ENCODE peak calls at places on chromosomes 6 and 20, in six cellular contexts. H is SK-N-SH, R is Panc1, X is stomach, J is HCT116, F is HL-60. K is an unnamed sample.

GRCh38 chr6:156933201-156934053 is 156.2 kb downstream of the ARID1B start:
- DNase-seq in X (peak), R (no peak), F (no peak), H (no peak), J (no peak), K (no peak)

GRCh38 chr20:40191573-40191972 is 497.5 kb downstream of the MAFB start:
- DNase-seq in R (no peak), X (no peak), H (no peak), F (no peak), J (no peak), K (no peak)

GRCh38 chr6:89082439-89082838 is 1.9 kb downstream of the PNRC1 start:
- DNase-seq in J (no peak), F (no peak), X (no peak), H (no peak), R (no peak), K (no peak)

GRCh38 chr20:35953411-35954199 is 697 bp downstream of the SCAND1 start:
- DNase-seq in J (no peak), H (peak), F (peak), X (peak), R (no peak), K (peak)

GRCh38 chr6:3031857-3032256 is 32.2 kb downstream of the NQO2 start:
- DNase-seq in F (no peak), X (no peak), J (no peak), H (no peak), R (no peak), K (no peak)

GRCh38 chr6:169816054-169816453 is 64.6 kb downstream of the ERMARD start:
- DNase-seq in J (no peak), R (no peak), F (no peak), H (no peak), X (no peak), K (no peak)

GRCh38 chr6:139577991-139578604 is 203.7 kb upstream of the CITED2 start:
- DNase-seq in X (no peak), J (no peak), H (no peak), R (no peak), F (no peak), K (no peak)

GRCh38 chr6:33383427-33384185 is 8.0 kb upstream of the KIFC1 start:
- DNase-seq in R (no peak), F (no peak), H (no peak), X (no peak), J (no peak), K (no peak)

GRCh38 chr20:56748476-56749377 is 119.6 kb downstream of the TFAP2C start:
- DNase-seq in R (no peak), X (no peak), F (no peak), H (no peak), J (no peak), K (no peak)

GRCh38 chr6:134398453-134398852 is 80.5 kb upstream of the SGK1 start:
- DNase-seq in H (no peak), X (no peak), J (no peak), R (no peak), F (peak), K (no peak)

GRCh38 chr6:113050010-113050893 is 703.1 kb downstream of the RFPL4B start:
- DNase-seq in F (no peak), H (no peak), R (no peak), J (no peak), X (no peak), K (no peak)

GRCh38 chr20:45337367-45338120 is 10.7 kb downstream of the SDC4 start:
- DNase-seq in J (no peak), R (no peak), X (peak), F (no peak), H (no peak), K (peak)

GRCh38 chr6:62652692-62653328 is 366.8 kb upstream of the KHDRBS2 start:
- DNase-seq in H (no peak), R (no peak), F (no peak), X (no peak), J (peak), K (no peak)

GRCh38 chr20:2174067-2174466 is 72.4 kb downstream of the STK35 start:
- DNase-seq in R (no peak), X (no peak), H (no peak), J (no peak), F (no peak), K (no peak)

GRCh38 chr6:166419268-166419667 is 36.5 kb upstream of the MPC1 start:
- DNase-seq in F (peak), H (no peak), X (no peak), R (no peak), J (no peak), K (no peak)

GRCh38 chr6:30493643-30494250 is 4.4 kb downstream of the HLA-E start:
- DNase-seq in F (no peak), R (no peak), X (no peak), J (no peak), H (no peak), K (no peak)

GRCh38 chr6:142804490-142804889 is 140.5 kb downstream of the HIVEP2 start:
- DNase-seq in J (no peak), X (no peak), H (no peak), R (no peak), F (no peak), K (no peak)

GRCh38 chr20:53656653-53657288 is 63.1 kb upstream of the ZNF217 start:
- DNase-seq in J (no peak), X (no peak), F (no peak), H (no peak), R (no peak), K (no peak)

GRCh38 chr6:150301871-150302800 is 66.7 kb upstream of the IYD start:
- DNase-seq in F (no peak), R (peak), H (no peak), J (peak), X (no peak), K (no peak)

GRCh38 chr20:1569417-1569861 is 11.9 kb upstream of the SIRPD start:
- DNase-seq in X (peak), H (no peak), R (no peak), F (peak), J (peak), K (no peak)

GRCh38 chr6:80769101-80769500 is 662.6 kb downstream of the BCKDHB start:
- DNase-seq in H (no peak), X (no peak), F (no peak), R (no peak), J (no peak), K (no peak)

GRCh38 chr20:32132911-32133549 is 23.5 kb downstream of the TM9SF4 start:
- DNase-seq in J (no peak), F (no peak), R (no peak), X (no peak), H (no peak), K (peak)

GRCh38 chr6:167819640-167820039 is 7.1 kb upstream of the AFDN start:
- DNase-seq in J (no peak), R (no peak), F (no peak), X (no peak), H (no peak), K (no peak)

GRCh38 chr6:13807691-13808090 is 6.7 kb downstream of the MCUR1 start:
- DNase-seq in X (no peak), R (no peak), H (no peak), F (no peak), J (no peak), K (no peak)

GRCh38 chr20:41411458-41411857 is 44.8 kb upstream of the EMILIN3 start:
- DNase-seq in R (no peak), J (no peak), H (no peak), F (no peak), X (no peak), K (no peak)

GRCh38 chr6:100177956-100178355 is 183.9 kb upstream of the MCHR2 start:
- DNase-seq in X (no peak), J (no peak), F (no peak), R (no peak), H (no peak), K (no peak)

GRCh38 chr6:133055527-133055966 is 185.6 kb upstream of the EYA4 start:
- DNase-seq in X (no peak), F (no peak), R (no peak), H (no peak), J (no peak), K (no peak)

GRCh38 chr6:40485300-40485699 is 101.9 kb downstream of the LRFN2 start:
- DNase-seq in X (no peak), H (peak), F (no peak), R (no peak), J (no peak), K (no peak)

GRCh38 chr20:5118220-5119142 is 1.3 kb downstream of the PCNA start:
- DNase-seq in J (no peak), H (no peak), F (no peak), R (no peak), X (no peak), K (no peak)

GRCh38 chr20:5119143-5119434 is 669 bp downstream of the PCNA start:
- DNase-seq in R (no peak), J (no peak), X (no peak), F (no peak), H (no peak), K (no peak)

GRCh38 chr20:5119435-5120188 is at the start of gene PCNA:
- DNase-seq in H (peak), F (peak), J (peak), R (peak), X (peak), K (peak)

GRCh38 chr20:5114403-5114802 is 5.4 kb downstream of the PCNA start:
- DNase-seq in H (no peak), X (no peak), J (no peak), F (no peak), R (no peak), K (no peak)

GRCh38 chr20:5116875-5117274 is 2.9 kb downstream of the PCNA start:
- DNase-seq in R (no peak), H (no peak), J (no peak), F (no peak), X (no peak), K (no peak)
- H3K4me3 ChIP-seq in R (no peak), H (no peak), J (no peak), F (peak), X (no peak), K (no peak)

GRCh38 chr6:148021135-148021534 is 321.5 kb upstream of the SASH1 start:
- DNase-seq in F (no peak), R (no peak), H (no peak), J (no peak), X (no peak), K (no peak)
- TF ChIP-seq POLR2AphosphoS5 in F (no peak), R (no peak), H (no peak), J (no peak), X (no peak), K (no peak)

GRCh38 chr6:53026526-53026925 is 31.4 kb upstream of the GSTA4 start:
- DNase-seq in J (no peak), F (no peak), H (no peak), R (no peak), X (no peak), K (no peak)
- H3K4me3 ChIP-seq in J (no peak), F (no peak), H (no peak), R (no peak), X (no peak), K (no peak)

DNA sequence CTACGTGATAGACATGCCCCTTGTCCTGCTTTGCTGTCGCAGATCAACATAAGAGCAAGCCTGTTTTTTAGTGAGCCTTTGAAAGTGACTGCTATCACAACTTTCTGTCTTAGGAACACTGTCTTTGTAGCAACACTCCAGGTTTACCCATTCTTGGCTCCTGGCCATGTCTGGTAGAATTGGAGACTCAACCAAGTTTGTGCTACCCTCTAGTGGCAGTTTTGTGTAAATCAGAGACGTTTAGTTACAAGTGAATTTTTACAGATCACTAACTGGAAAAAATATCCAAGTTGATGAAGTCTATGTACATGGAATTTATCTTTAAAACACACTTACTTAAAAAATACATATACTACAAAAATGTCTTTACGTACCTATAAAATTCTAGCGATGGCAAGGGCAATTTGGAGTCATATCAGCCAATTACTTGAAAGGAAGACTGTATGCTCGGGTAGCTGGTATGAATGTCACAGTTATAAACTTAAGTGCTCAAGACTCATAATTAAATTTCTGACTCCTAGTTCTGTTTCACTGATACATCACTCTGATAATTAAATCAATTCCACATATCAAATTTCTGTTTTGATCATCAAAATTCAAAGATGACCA is 101.4 kb downstream of the ADGB start:
- DNase-seq in H (peak), J (peak), R (peak), X (peak), F (peak), K (peak)
- TF ChIP-seq POLR2AphosphoS5 in H (no peak), J (peak), R (no peak), X (no peak), F (no peak), K (no peak)